ENCODE peak calls at places on chromosome 6, in ten cellular contexts. One of them, this sample, is unnamed.

GRCh38 chr6:57040011-57040410 is 6.5 kb upstream of the KIAA1586 start:
- DNase-seq in tibial artery: no peak
- DNase-seq in neural crest cell: no peak
- DNase-seq in astrocyte: no peak
- DNase-seq in endothelial cell: no peak
- DNase-seq in CD8-positive, alpha-beta T cell: no peak
- DNase-seq in lower lobe of right lung: no peak
- DNase-seq in choroid plexus epithelial cell: peak
- DNase-seq in astrocyte of the spinal cord: no peak
- DNase-seq in GM12865: peak
- DNase-seq in this sample: no peak

GRCh38 chr6:36025932-36026327 is 1.5 kb upstream of the SLC26A8 start:
- DNase-seq in choroid plexus epithelial cell: peak
- DNase-seq in CD8-positive, alpha-beta T cell: no peak
- DNase-seq in lower lobe of right lung: no peak
- DNase-seq in astrocyte: peak
- DNase-seq in endothelial cell: no peak
- DNase-seq in neural crest cell: no peak
- DNase-seq in tibial artery: no peak
- DNase-seq in astrocyte of the spinal cord: no peak
- DNase-seq in GM12865: no peak
- DNase-seq in this sample: no peak

GRCh38 chr6:37170273-37171140 is 555 bp downstream of the PIM1 start:
- DNase-seq in endothelial cell: peak
- DNase-seq in lower lobe of right lung: peak
- DNase-seq in choroid plexus epithelial cell: peak
- DNase-seq in astrocyte of the spinal cord: no peak
- DNase-seq in GM12865: peak
- DNase-seq in neural crest cell: peak
- DNase-seq in astrocyte: no peak
- DNase-seq in tibial artery: peak
- DNase-seq in CD8-positive, alpha-beta T cell: peak
- DNase-seq in this sample: no peak

GRCh38 chr6:138246650-138247440 is 28.6 kb upstream of the PBOV1 start:
- DNase-seq in neural crest cell: no peak
- DNase-seq in GM12865: no peak
- DNase-seq in lower lobe of right lung: no peak
- DNase-seq in tibial artery: no peak
- DNase-seq in endothelial cell: no peak
- DNase-seq in CD8-positive, alpha-beta T cell: no peak
- DNase-seq in astrocyte: peak
- DNase-seq in astrocyte of the spinal cord: no peak
- DNase-seq in choroid plexus epithelial cell: no peak
- DNase-seq in this sample: no peak

GRCh38 chr6:106486236-106486635 is 125.7 kb downstream of the CRYBG1 start:
- DNase-seq in choroid plexus epithelial cell: peak
- DNase-seq in lower lobe of right lung: no peak
- DNase-seq in neural crest cell: no peak
- DNase-seq in endothelial cell: no peak
- DNase-seq in CD8-positive, alpha-beta T cell: no peak
- DNase-seq in GM12865: no peak
- DNase-seq in tibial artery: no peak
- DNase-seq in astrocyte of the spinal cord: peak
- DNase-seq in astrocyte: peak
- DNase-seq in this sample: no peak

GRCh38 chr6:106509420-106510089 is 119.7 kb downstream of the RTN4IP1 start:
- DNase-seq in tibial artery: no peak
- DNase-seq in CD8-positive, alpha-beta T cell: peak
- DNase-seq in astrocyte: no peak
- DNase-seq in astrocyte of the spinal cord: peak
- DNase-seq in endothelial cell: peak
- DNase-seq in GM12865: peak
- DNase-seq in neural crest cell: no peak
- DNase-seq in lower lobe of right lung: no peak
- DNase-seq in choroid plexus epithelial cell: peak
- DNase-seq in this sample: no peak

GRCh38 chr6:83417880-83418663 is 12.8 kb downstream of the ME1 start:
- DNase-seq in endothelial cell: no peak
- DNase-seq in astrocyte: peak
- DNase-seq in lower lobe of right lung: no peak
- DNase-seq in astrocyte of the spinal cord: peak
- DNase-seq in neural crest cell: no peak
- DNase-seq in choroid plexus epithelial cell: peak
- DNase-seq in CD8-positive, alpha-beta T cell: no peak
- DNase-seq in tibial artery: no peak
- DNase-seq in GM12865: peak
- DNase-seq in this sample: no peak

GRCh38 chr6:155026366-155027045 is 31.4 kb downstream of the TIAM2 start:
- DNase-seq in choroid plexus epithelial cell: peak
- DNase-seq in GM12865: no peak
- DNase-seq in CD8-positive, alpha-beta T cell: no peak
- DNase-seq in astrocyte: peak
- DNase-seq in astrocyte of the spinal cord: peak
- DNase-seq in lower lobe of right lung: no peak
- DNase-seq in tibial artery: peak
- DNase-seq in endothelial cell: no peak
- DNase-seq in neural crest cell: no peak
- DNase-seq in this sample: no peak

GRCh38 chr6:158213925-158214674 is 46.0 kb downstream of the GTF2H5 start:
- DNase-seq in astrocyte: peak
- DNase-seq in GM12865: peak
- DNase-seq in astrocyte of the spinal cord: peak
- DNase-seq in CD8-positive, alpha-beta T cell: peak
- DNase-seq in neural crest cell: peak
- DNase-seq in choroid plexus epithelial cell: peak
- DNase-seq in tibial artery: peak
- DNase-seq in endothelial cell: peak
- DNase-seq in lower lobe of right lung: peak
- DNase-seq in this sample: no peak

GRCh38 chr6:52410979-52411378 is 9.2 kb upstream of the EFHC1 start:
- DNase-seq in neural crest cell: no peak
- DNase-seq in endothelial cell: no peak
- DNase-seq in tibial artery: no peak
- DNase-seq in GM12865: no peak
- DNase-seq in astrocyte of the spinal cord: no peak
- DNase-seq in lower lobe of right lung: no peak
- DNase-seq in CD8-positive, alpha-beta T cell: no peak
- DNase-seq in astrocyte: no peak
- DNase-seq in choroid plexus epithelial cell: no peak
- DNase-seq in this sample: no peak

GRCh38 chr6:129276461-129276860 is 393.5 kb downstream of the LAMA2 start:
- DNase-seq in lower lobe of right lung: no peak
- DNase-seq in endothelial cell: no peak
- DNase-seq in tibial artery: no peak
- DNase-seq in CD8-positive, alpha-beta T cell: no peak
- DNase-seq in astrocyte: no peak
- DNase-seq in choroid plexus epithelial cell: no peak
- DNase-seq in astrocyte of the spinal cord: no peak
- DNase-seq in GM12865: no peak
- DNase-seq in neural crest cell: no peak
- DNase-seq in this sample: no peak
- TF ChIP-seq CTCF in lower lobe of right lung: no peak
- TF ChIP-seq CTCF in endothelial cell: no peak
- TF ChIP-seq CTCF in tibial artery: no peak
- TF ChIP-seq CTCF in CD8-positive, alpha-beta T cell: no peak
- TF ChIP-seq CTCF in astrocyte: no peak
- TF ChIP-seq CTCF in choroid plexus epithelial cell: no peak
- TF ChIP-seq CTCF in astrocyte of the spinal cord: no peak
- TF ChIP-seq CTCF in GM12865: no peak
- TF ChIP-seq CTCF in neural crest cell: no peak
- TF ChIP-seq CTCF in this sample: no peak

DNA sequence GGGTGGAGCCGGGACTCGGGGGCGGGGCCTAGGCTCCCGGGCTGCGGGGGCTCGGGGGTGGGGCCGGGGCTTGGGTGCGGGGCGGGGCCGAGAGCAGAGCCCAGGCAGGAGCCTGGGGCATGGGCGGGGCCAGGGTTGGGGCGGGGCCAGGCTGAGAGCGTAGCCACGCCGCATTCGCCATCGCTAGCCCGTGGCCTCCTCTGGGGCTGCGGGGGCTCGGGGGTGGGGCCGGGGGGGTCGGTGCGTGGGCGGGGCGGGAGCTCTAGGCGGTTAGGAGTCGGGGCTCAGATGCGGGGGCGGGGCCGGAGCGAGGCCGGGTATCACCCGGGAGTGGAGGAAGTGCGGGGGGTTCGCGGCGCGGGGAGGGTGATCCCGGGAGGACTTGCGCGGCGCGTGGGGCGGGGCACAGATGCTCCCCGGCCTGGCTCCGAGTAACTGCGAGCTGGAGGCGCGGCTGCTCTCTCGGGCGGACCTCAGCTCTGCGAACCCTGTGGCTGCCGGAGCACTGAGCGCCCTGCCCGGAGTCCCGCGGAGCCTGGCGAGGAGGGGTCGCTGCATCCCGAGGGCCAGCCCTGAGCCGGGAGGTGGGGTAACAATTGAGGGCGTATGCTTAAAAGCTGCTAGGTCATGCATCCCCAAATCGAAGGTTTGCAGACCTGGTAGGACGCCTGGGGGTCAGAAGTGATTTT is 434 bp upstream of the ECI2 start:
- DNase-seq in tibial artery: peak
- DNase-seq in endothelial cell: peak
- DNase-seq in astrocyte: peak
- DNase-seq in GM12865: peak
- DNase-seq in choroid plexus epithelial cell: peak
- DNase-seq in lower lobe of right lung: peak
- DNase-seq in astrocyte of the spinal cord: peak
- DNase-seq in CD8-positive, alpha-beta T cell: peak
- DNase-seq in neural crest cell: peak
- DNase-seq in this sample: peak
- TF ChIP-seq CTCF in tibial artery: no peak
- TF ChIP-seq CTCF in endothelial cell: no peak
- TF ChIP-seq CTCF in astrocyte: no peak
- TF ChIP-seq CTCF in GM12865: no peak
- TF ChIP-seq CTCF in choroid plexus epithelial cell: no peak
- TF ChIP-seq CTCF in lower lobe of right lung: no peak
- TF ChIP-seq CTCF in astrocyte of the spinal cord: no peak
- TF ChIP-seq CTCF in CD8-positive, alpha-beta T cell: no peak
- TF ChIP-seq CTCF in neural crest cell: no peak
- TF ChIP-seq CTCF in this sample: no peak

GRCh38 chr6:136383271-136383670 is 93.6 kb upstream of the BCLAF1 start:
- DNase-seq in tibial artery: no peak
- DNase-seq in choroid plexus epithelial cell: no peak
- DNase-seq in GM12865: no peak
- DNase-seq in endothelial cell: no peak
- DNase-seq in CD8-positive, alpha-beta T cell: no peak
- DNase-seq in astrocyte: no peak
- DNase-seq in lower lobe of right lung: no peak
- DNase-seq in astrocyte of the spinal cord: no peak
- DNase-seq in neural crest cell: no peak
- DNase-seq in this sample: no peak

GRCh38 chr6:136382676-136383075 is 93.0 kb upstream of the BCLAF1 start:
- DNase-seq in lower lobe of right lung: no peak
- DNase-seq in astrocyte of the spinal cord: no peak
- DNase-seq in tibial artery: no peak
- DNase-seq in choroid plexus epithelial cell: no peak
- DNase-seq in GM12865: no peak
- DNase-seq in endothelial cell: no peak
- DNase-seq in astrocyte: no peak
- DNase-seq in neural crest cell: no peak
- DNase-seq in CD8-positive, alpha-beta T cell: no peak
- DNase-seq in this sample: no peak

GRCh38 chr6:136378888-136379287 is 89.2 kb upstream of the BCLAF1 start:
- DNase-seq in endothelial cell: no peak
- DNase-seq in GM12865: no peak
- DNase-seq in neural crest cell: no peak
- DNase-seq in tibial artery: no peak
- DNase-seq in CD8-positive, alpha-beta T cell: no peak
- DNase-seq in astrocyte of the spinal cord: no peak
- DNase-seq in astrocyte: no peak
- DNase-seq in choroid plexus epithelial cell: no peak
- DNase-seq in lower lobe of right lung: no peak
- DNase-seq in this sample: no peak
- TF ChIP-seq CTCF in endothelial cell: no peak
- TF ChIP-seq CTCF in GM12865: no peak
- TF ChIP-seq CTCF in neural crest cell: no peak
- TF ChIP-seq CTCF in tibial artery: no peak
- TF ChIP-seq CTCF in CD8-positive, alpha-beta T cell: no peak
- TF ChIP-seq CTCF in astrocyte of the spinal cord: peak
- TF ChIP-seq CTCF in astrocyte: peak
- TF ChIP-seq CTCF in choroid plexus epithelial cell: peak
- TF ChIP-seq CTCF in lower lobe of right lung: peak
- TF ChIP-seq CTCF in this sample: no peak

DNA sequence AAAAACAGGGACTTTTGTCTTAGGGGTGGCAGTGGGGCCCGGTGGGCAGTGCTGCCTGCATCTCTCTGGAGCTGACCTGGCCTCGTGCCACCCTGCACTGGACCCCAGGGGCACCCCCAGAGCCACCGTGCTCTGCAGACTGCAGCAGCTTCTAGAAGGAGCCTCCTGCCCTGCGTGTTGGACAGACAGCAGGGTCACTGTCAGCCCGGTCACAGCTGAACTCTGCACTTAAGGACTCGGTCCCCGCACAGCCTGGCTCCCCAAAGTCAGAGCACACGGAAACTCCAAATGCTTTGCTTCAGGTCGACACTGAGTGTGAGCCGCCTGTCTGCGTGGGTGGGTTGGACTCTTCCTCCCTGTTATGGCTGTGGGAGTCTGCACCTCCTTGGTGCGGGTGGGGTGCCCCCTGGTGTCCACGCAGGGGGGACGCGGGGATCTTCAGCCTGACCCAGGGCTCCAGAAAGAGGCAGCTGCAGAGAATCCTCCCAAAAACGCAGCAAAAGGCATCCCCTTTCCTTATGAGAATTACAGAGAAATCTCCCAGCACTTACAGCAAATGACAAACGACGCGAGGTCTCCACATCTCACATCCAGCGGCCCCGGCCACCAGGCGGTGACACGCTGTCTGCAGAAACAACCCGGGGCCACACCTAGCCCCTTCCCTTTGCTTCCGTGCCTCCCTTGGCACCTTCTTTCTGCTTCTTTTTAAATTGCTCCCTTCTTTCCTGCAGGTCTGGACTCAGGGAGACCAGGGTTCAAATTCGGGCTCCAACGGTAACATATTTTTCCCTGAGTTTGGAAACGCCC is 36.3 kb upstream of the DACT2 start:
- DNase-seq in choroid plexus epithelial cell: peak
- DNase-seq in CD8-positive, alpha-beta T cell: peak
- DNase-seq in lower lobe of right lung: no peak
- DNase-seq in astrocyte: no peak
- DNase-seq in endothelial cell: peak
- DNase-seq in neural crest cell: peak
- DNase-seq in GM12865: no peak
- DNase-seq in astrocyte of the spinal cord: no peak
- DNase-seq in tibial artery: no peak
- DNase-seq in this sample: no peak
- TF ChIP-seq CTCF in choroid plexus epithelial cell: peak
- TF ChIP-seq CTCF in CD8-positive, alpha-beta T cell: no peak
- TF ChIP-seq CTCF in lower lobe of right lung: peak
- TF ChIP-seq CTCF in astrocyte: peak
- TF ChIP-seq CTCF in endothelial cell: peak
- TF ChIP-seq CTCF in neural crest cell: peak
- TF ChIP-seq CTCF in GM12865: no peak
- TF ChIP-seq CTCF in astrocyte of the spinal cord: peak
- TF ChIP-seq CTCF in tibial artery: peak
- TF ChIP-seq CTCF in this sample: no peak